ENCODE peak calls at places on chromosomes 1 and 21, in four cellular contexts. H is HL-60, B is cardiac muscle cell, G is testis. L is an unnamed sample.

GRCh38 chr21:15293251-15293650 is 228.5 kb upstream of the NRIP1 start:
- DNase-seq in G (no peak), B (peak), H (no peak), L (peak)

GRCh38 chr21:15722591-15723324 is 7.0 kb upstream of the USP25 start:
- DNase-seq in H (no peak), B (no peak), G (no peak), L (no peak)

GRCh38 chr1:41689596-41689995 is 205.1 kb upstream of the EDN2 start:
- DNase-seq in H (no peak), B (no peak), G (peak), L (no peak)

GRCh38 chr1:45545019-45545493 is 5.6 kb upstream of the AKR1A1 start:
- DNase-seq in H (no peak), B (no peak), G (no peak), L (no peak)

GRCh38 chr21:38048241-38048640 is 132.0 kb upstream of the KCNJ6 start:
- DNase-seq in B (no peak), H (no peak), G (no peak), L (no peak)

GRCh38 chr1:203511513-203511912 is 17.6 kb downstream of the OPTC start:
- DNase-seq in H (no peak), G (no peak), B (no peak), L (no peak)

GRCh38 chr1:202807367-202807925 is 775 bp downstream of the KDM5B start:
- DNase-seq in B (peak), G (peak), H (peak), L (no peak)

GRCh38 chr21:39630827-39631226 is 18.1 kb downstream of the B3GALT5 start:
- DNase-seq in H (no peak), G (no peak), B (no peak), L (no peak)

GRCh38 chr1:156394835-156395461 is 25.9 kb downstream of the RHBG start:
- DNase-seq in H (peak), G (no peak), B (no peak), L (no peak)

DNA sequence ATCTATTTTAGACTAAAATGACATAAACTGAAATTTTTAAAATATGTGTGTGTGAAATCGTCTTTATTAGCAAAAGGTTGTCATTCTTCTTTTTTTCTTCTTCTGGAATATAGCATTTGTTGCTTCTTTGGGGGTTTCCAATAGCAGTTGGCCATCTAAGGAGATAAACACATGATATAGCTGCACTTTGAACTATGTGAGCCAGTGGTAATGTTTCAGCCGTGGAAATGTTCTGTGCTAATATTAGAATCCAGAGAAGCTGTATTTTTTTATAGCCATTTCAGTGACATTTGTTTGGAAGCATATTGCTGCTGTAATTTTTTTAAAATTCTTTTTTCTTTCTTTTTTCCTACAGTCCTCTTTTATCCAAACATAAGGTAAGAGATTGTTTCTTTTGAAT is 75.1 kb downstream of the CNST start:
- DNase-seq in G (no peak), H (no peak), B (no peak), L (no peak)
- H3K4me3 ChIP-seq in G (no peak), H (no peak), B (no peak), L (no peak)

GRCh38 chr1:17065667-17066066 is 11.8 kb upstream of the SDHB start:
- DNase-seq in H (no peak), G (no peak), B (no peak), L (no peak)

GRCh38 chr1:17066530-17067426 is 12.9 kb upstream of the SDHB start:
- DNase-seq in B (no peak), H (peak), G (no peak), L (no peak)

GRCh38 chr1:17069452-17070162 is 15.8 kb upstream of the SDHB start:
- DNase-seq in B (no peak), H (no peak), G (no peak), L (no peak)

GRCh38 chr1:17068789-17069188 is 15.0 kb upstream of the SDHB start:
- DNase-seq in G (no peak), H (no peak), B (no peak), L (no peak)

GRCh38 chr1:17067465-17068245 is 13.8 kb upstream of the SDHB start:
- DNase-seq in B (no peak), G (no peak), H (no peak), L (no peak)
- H3K4me3 ChIP-seq in B (no peak), G (no peak), H (no peak), L (no peak)

GRCh38 chr1:97138515-97139032 is 417.0 kb downstream of the PTBP2 start:
- DNase-seq in B (no peak), H (no peak), G (no peak), L (no peak)

GRCh38 chr1:97139512-97139911 is 417.9 kb downstream of the PTBP2 start:
- DNase-seq in H (no peak), B (no peak), G (no peak), L (no peak)

GRCh38 chr1:97144527-97144926 is 422.9 kb downstream of the PTBP2 start:
- DNase-seq in H (no peak), G (no peak), B (no peak), L (no peak)

GRCh38 chr1:97145321-97145956 is 423.9 kb downstream of the PTBP2 start:
- DNase-seq in G (no peak), H (no peak), B (no peak), L (peak)

DNA sequence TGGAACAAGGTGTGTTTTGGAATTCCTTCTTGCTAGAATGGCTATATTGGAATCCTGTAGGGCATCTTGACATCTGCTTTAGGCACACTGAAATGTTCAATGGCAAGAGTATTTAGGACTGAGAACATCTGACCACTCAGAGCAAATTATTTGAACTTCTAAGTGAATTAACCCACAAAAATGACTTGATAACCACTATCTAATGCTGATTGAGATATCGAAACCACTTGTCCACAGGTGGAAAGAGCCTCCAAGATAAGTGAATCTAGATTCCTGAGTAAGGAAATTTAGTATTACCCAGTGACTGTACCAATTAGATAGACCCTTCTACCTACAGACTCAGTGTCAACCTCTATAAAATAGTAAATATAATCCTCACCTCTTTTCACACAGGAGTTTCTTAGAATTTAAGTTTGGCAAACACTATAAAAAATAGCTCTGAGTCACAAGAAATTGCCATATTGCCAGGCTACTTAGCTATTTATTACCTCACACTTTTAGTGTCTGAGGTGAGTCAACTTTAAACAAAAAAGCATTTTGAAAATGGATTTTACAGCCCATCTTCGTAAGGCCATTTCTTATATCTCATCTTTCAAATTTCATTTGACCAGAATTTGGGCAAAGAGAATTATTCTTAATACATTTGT is 421.8 kb downstream of the PTBP2 start:
- DNase-seq in G (no peak), B (no peak), H (no peak), L (no peak)
- H3K4me3 ChIP-seq in G (no peak), B (no peak), H (no peak), L (no peak)

DNA sequence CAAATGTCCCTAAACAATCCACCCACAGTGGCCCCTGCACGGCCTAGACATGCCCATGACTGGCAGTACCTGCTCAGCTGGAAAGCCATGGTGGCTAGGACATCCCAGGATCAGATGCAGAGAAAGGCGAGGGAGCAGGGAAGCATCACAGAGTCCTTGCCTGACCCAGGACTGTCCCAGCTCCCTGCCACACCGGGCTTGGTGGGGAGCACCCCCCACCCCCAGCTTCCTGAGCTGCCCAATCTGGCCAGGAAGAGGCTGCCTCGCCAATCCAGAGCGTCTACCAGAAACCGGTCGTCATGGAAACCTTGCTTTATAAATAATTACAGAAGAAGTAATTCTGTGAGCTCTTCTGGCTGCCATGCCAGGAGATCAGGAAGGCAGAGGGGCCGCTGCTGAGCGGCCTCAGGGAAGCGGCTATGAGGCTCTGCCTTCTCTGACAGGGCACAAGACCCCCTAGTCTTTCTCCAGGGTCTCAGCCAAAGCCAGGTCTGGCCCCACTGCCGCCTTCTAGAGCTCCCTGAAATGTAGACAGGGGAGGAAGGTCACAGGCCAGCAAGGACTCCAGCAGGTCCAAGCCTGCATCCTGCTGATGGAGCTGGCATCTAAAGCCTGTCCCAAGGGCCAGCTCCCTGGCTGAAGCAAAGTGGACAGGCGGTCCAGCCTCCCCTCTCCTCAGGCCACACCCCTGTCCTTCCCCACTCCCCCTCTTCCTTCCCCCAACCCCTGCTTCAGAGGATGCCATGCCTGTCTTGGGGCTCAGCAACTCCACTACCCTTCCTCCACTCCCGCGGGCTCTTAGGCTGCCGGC is 34.6 kb downstream of the ACOT7 start:
- DNase-seq in G (no peak), H (no peak), B (peak), L (no peak)
- H3K4me3 ChIP-seq in G (no peak), H (no peak), B (no peak), L (no peak)

GRCh38 chr1:27149084-27149483 is 5.8 kb downstream of the SLC9A1 start:
- DNase-seq in H (no peak), B (no peak), G (no peak), L (no peak)
- H3K4me3 ChIP-seq in H (no peak), B (no peak), G (no peak), L (no peak)

DNA sequence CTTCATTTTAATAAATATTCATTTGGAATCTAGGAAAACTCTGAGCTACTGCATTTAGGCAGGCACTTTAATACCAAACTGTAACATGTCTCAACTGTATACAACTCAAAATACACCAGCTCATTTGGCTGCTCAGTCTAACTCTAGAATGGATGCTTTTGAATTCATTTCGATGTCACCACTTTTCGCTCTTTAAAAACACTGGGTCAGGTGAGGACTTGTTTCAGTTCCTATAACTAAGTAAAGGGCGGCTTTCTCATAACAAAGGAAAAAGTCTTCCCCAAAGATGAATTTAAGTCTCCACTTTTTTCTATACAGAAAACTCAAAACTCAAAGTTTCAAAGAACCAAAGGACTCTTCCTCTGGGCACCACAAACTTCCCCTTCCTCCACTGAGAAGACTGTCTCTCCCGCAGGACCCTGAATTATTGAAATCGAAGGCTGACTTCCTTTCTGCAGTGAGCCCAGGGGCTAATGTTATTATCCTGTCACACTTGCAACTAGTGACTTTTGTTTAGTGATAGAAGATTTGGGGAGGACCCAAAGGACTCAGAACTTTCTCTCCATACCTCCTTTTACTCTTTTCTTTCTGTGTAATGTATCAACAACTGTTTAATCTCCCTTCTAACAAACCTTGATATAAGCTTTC is 9.7 kb upstream of the DHX9 start:
- DNase-seq in G (no peak), H (peak), B (no peak), L (no peak)
- H3K4me3 ChIP-seq in G (no peak), H (no peak), B (no peak), L (no peak)

GRCh38 chr1:26702680-26703038 is 6.8 kb downstream of the ARID1A start:
- DNase-seq in G (no peak), H (no peak), B (no peak), L (no peak)
- H3K4me3 ChIP-seq in G (no peak), H (no peak), B (no peak), L (no peak)

GRCh38 chr1:108598340-108598739 is 38.4 kb downstream of the EEIG2 start:
- DNase-seq in H (no peak), B (no peak), G (no peak), L (no peak)

GRCh38 chr1:108601708-108602410 is 42.0 kb downstream of the EEIG2 start:
- DNase-seq in B (no peak), H (no peak), G (no peak), L (no peak)

GRCh38 chr1:108597041-108597440 is 37.1 kb downstream of the EEIG2 start:
- DNase-seq in G (no peak), H (no peak), B (no peak), L (no peak)

GRCh38 chr1:108595510-108595909 is 35.6 kb downstream of the EEIG2 start:
- DNase-seq in B (no peak), G (no peak), H (no peak), L (no peak)

GRCh38 chr1:108600504-108600903 is 40.6 kb downstream of the EEIG2 start:
- DNase-seq in G (no peak), B (no peak), H (no peak), L (no peak)
- H3K4me3 ChIP-seq in G (no peak), B (peak), H (no peak), L (no peak)

GRCh38 chr1:79040424-79041089 is 34.0 kb upstream of the ADGRL4 start:
- DNase-seq in G (no peak), H (no peak), B (no peak), L (no peak)
- H3K4me3 ChIP-seq in G (no peak), H (no peak), B (no peak), L (peak)

DNA sequence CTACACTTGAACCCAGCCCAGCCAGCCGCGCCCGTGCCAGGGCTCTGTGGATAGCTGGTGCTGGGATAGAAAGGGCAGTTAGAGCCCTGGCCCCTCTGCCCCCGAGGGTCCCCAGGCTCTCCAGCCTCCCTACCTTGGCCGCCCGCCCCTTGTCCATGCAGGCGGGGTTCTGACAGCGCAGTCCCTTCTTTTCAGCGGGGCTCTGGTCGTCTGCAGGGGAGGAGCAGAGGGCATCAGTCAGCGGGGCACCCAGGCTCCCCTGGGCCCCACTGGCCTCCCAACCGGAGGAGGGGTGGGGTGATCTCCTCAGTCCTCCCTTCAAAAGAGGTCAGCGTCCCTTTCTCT is 4.9 kb upstream of the PLEKHG5 start:
- DNase-seq in B (no peak), G (no peak), H (no peak), L (no peak)
- H3K4me3 ChIP-seq in B (peak), G (peak), H (no peak), L (peak)